ENCODE peak calls at places on chromosomes 3 and 15, in eight cellular contexts. C, L, Z, D, W, T, P and I are unnamed samples.

GRCh38 chr15:26020871-26021270 is 157.7 kb upstream of the ATP10A start:
- DNase-seq in C (no peak), L (no peak), Z (no peak), D (no peak), W (no peak), T (no peak), P (no peak), I (no peak)

GRCh38 chr3:143998266-143998665 is 26.6 kb downstream of the DIPK2A start:
- DNase-seq in C (peak), L (no peak), Z (peak), D (no peak), W (no peak), T (no peak), P (peak), I (no peak)

GRCh38 chr15:83324799-83325198 is 40.3 kb upstream of the BNC1 start:
- DNase-seq in C (peak), L (no peak), Z (no peak), D (no peak), W (no peak), T (no peak), P (no peak), I (no peak)

GRCh38 chr3:82474711-82475110 is 713.3 kb upstream of the GBE1 start:
- DNase-seq in C (no peak), L (no peak), Z (no peak), D (no peak), W (no peak), T (no peak), P (no peak), I (no peak)

GRCh38 chr3:157127831-157128767 is 31.8 kb downstream of the CCNL1 start:
- DNase-seq in C (peak), L (peak), Z (peak), D (peak), W (no peak), T (peak), P (no peak), I (no peak)

GRCh38 chr3:23859012-23859743 is 53.4 kb downstream of the UBE2E1 start:
- DNase-seq in C (peak), L (no peak), Z (peak), D (no peak), W (no peak), T (peak), P (no peak), I (no peak)

GRCh38 chr15:27479232-27480140 is 508.5 kb downstream of the GABRG3 start:
- DNase-seq in C (peak), L (no peak), Z (no peak), D (no peak), W (no peak), T (no peak), P (no peak), I (peak)

GRCh38 chr3:115905871-115906270 is 282.6 kb downstream of the GAP43 start:
- DNase-seq in C (no peak), L (no peak), Z (no peak), D (no peak), W (no peak), T (no peak), P (no peak), I (no peak)

GRCh38 chr15:64699767-64700388 is 75.5 kb downstream of the RBPMS2 start:
- DNase-seq in C (peak), L (peak), Z (no peak), D (peak), W (peak), T (peak), P (no peak), I (no peak)

GRCh38 chr15:48532938-48533337 is 112.6 kb downstream of the FBN1 start:
- DNase-seq in C (peak), L (no peak), Z (no peak), D (no peak), W (no peak), T (no peak), P (no peak), I (no peak)

GRCh38 chr3:85342915-85343314 is 384.1 kb downstream of the CADM2 start:
- DNase-seq in C (no peak), L (no peak), Z (peak), D (no peak), W (peak), T (no peak), P (peak), I (no peak)

GRCh38 chr3:111968319-111969059 is 10.3 kb upstream of the ABHD10 start:
- DNase-seq in C (peak), L (no peak), Z (no peak), D (no peak), W (no peak), T (no peak), P (no peak), I (no peak)

GRCh38 chr3:191301017-191301416 is 28.2 kb upstream of the CCDC50 start:
- DNase-seq in C (no peak), L (no peak), Z (no peak), D (no peak), W (no peak), T (no peak), P (peak), I (no peak)

GRCh38 chr3:13655074-13655913 is 106.4 kb downstream of the FBLN2 start:
- DNase-seq in C (peak), L (peak), Z (no peak), D (peak), W (peak), T (peak), P (no peak), I (peak)

GRCh38 chr3:14528081-14528480 is 12.1 kb downstream of the GRIP2 start:
- DNase-seq in C (no peak), L (no peak), Z (no peak), D (no peak), W (no peak), T (no peak), P (no peak), I (no peak)

GRCh38 chr3:73143821-73144237 is 82.4 kb downstream of the EBLN2 start:
- DNase-seq in C (peak), L (peak), Z (peak), D (no peak), W (no peak), T (peak), P (no peak), I (no peak)

GRCh38 chr15:28915935-28916334 is 30.2 kb downstream of the APBA2 start:
- DNase-seq in C (no peak), L (no peak), Z (no peak), D (no peak), W (no peak), T (no peak), P (no peak), I (no peak)

GRCh38 chr3:188000361-188000861 is 153.5 kb upstream of the LPP start:
- DNase-seq in C (no peak), L (no peak), Z (no peak), D (no peak), W (no peak), T (no peak), P (peak), I (no peak)

GRCh38 chr3:135239485-135239884 is 444.4 kb downstream of the EPHB1 start:
- DNase-seq in C (peak), L (no peak), Z (no peak), D (no peak), W (no peak), T (no peak), P (no peak), I (no peak)

GRCh38 chr3:178802993-178803693 is 266.9 kb downstream of the KCNMB2 start:
- DNase-seq in C (peak), L (no peak), Z (no peak), D (no peak), W (no peak), T (peak), P (no peak), I (no peak)

GRCh38 chr15:99409097-99409473 is 156.7 kb upstream of the MEF2A start:
- DNase-seq in C (peak), L (peak), Z (no peak), D (peak), W (no peak), T (peak), P (peak), I (no peak)

GRCh38 chr3:194286747-194287146 is 64.4 kb downstream of the CPN2 start:
- DNase-seq in C (no peak), L (no peak), Z (no peak), D (no peak), W (no peak), T (no peak), P (no peak), I (no peak)

GRCh38 chr15:73378089-73378488 is 9.3 kb upstream of the HCN4 start:
- DNase-seq in C (no peak), L (peak), Z (no peak), D (peak), W (no peak), T (no peak), P (no peak), I (peak)

GRCh38 chr3:70108072-70108471 is 108.5 kb downstream of the SAMMSON start:
- DNase-seq in C (peak), L (peak), Z (no peak), D (no peak), W (peak), T (no peak), P (peak), I (no peak)

GRCh38 chr3:44969779-44970178 is 6.2 kb downstream of the ZDHHC3 start:
- DNase-seq in C (no peak), L (no peak), Z (no peak), D (no peak), W (no peak), T (no peak), P (no peak), I (no peak)

GRCh38 chr15:92829875-92830274 is 70.2 kb upstream of the CHD2 start:
- DNase-seq in C (no peak), L (no peak), Z (no peak), D (no peak), W (no peak), T (no peak), P (no peak), I (no peak)